ENCODE peak calls at places on chromosomes 1 and 21, in five cellular contexts. G, D, Q, I and V are unnamed samples.

GRCh38 chr1:164667010-164667409 is 108.0 kb downstream of the PBX1 start:
- DNase-seq in G (no peak), D (no peak), Q (no peak), I (no peak), V (no peak)

GRCh38 chr1:42420911-42421585 is 34.8 kb downstream of the ZMYND12 start:
- DNase-seq in G (no peak), D (peak; percentile 41), Q (no peak), I (peak; percentile 18), V (no peak)

GRCh38 chr1:182507685-182508084 is 57.7 kb downstream of the RGSL1 start:
- DNase-seq in G (no peak), D (no peak), Q (no peak), I (no peak), V (no peak)

GRCh38 chr1:14328687-14329086 is 269.8 kb upstream of the KAZN start:
- DNase-seq in G (no peak), D (peak; percentile 75), Q (no peak), I (no peak), V (no peak)

GRCh38 chr21:33458861-33459260 is 20.9 kb downstream of the TMEM50B start:
- DNase-seq in G (no peak), D (no peak), Q (no peak), I (no peak), V (no peak)

GRCh38 chr1:229303855-229304254 is 32.9 kb downstream of the RAB4A start:
- DNase-seq in G (no peak), D (no peak), Q (no peak), I (no peak), V (no peak)

GRCh38 chr1:94535879-94536278 is 5.7 kb downstream of the F3 start:
- DNase-seq in G (no peak), D (no peak), Q (no peak), I (no peak), V (no peak)

GRCh38 chr1:10170362-10170665 is 40.1 kb upstream of the KIF1B start:
- DNase-seq in G (no peak), D (peak; percentile 88), Q (no peak), I (no peak), V (no peak)

GRCh38 chr1:206851611-206852010 is 13.8 kb upstream of the IL20 start:
- DNase-seq in G (no peak), D (no peak), Q (no peak), I (no peak), V (no peak)

GRCh38 chr21:46109251-46110221 is 11.6 kb downstream of the COL6A2 start:
- DNase-seq in G (no peak), D (no peak), Q (no peak), I (peak; percentile 14), V (peak; percentile 8)
- H3K9me3 ChIP-seq in G (peaks cover 5% of the 10 kb centered on the region), D (no peaks in the 10 kb centered on the region), Q (peaks cover 12% of the 10 kb centered on the region), I (peaks cover 19% of the 10 kb centered on the region), V (peaks cover 3% of the 10 kb centered on the region)

DNA sequence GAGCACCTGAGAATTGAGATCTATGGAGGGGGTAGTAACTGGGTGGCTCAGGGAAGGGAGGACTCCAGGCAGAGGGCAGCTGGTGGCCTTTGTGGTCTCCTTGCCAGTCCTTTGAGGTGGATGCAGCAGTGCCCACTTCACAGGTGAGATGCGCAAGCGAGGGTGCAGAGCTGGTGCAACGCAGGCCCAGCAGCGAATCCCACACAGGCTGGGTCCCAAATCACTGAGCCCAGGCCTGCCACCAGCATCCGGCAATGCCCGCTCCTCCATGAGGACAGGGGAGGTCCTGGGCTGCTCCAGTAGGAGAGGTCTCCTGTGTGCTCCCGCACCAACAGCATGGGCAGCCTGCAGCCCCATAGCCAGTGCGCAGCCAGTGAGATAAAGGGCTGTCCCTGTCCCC is 318.0 kb downstream of the PCP4 start:
- DNase-seq in G (no peak), D (no peak), Q (no peak), I (no peak), V (no peak)
- H3K9me3 ChIP-seq in G (no peaks in the 10 kb centered on the region), D (peaks cover 27% of the 10 kb centered on the region), Q (peaks cover 38% of the 10 kb centered on the region), I (no peaks in the 10 kb centered on the region), V (peaks cover 3% of the 10 kb centered on the region)

DNA sequence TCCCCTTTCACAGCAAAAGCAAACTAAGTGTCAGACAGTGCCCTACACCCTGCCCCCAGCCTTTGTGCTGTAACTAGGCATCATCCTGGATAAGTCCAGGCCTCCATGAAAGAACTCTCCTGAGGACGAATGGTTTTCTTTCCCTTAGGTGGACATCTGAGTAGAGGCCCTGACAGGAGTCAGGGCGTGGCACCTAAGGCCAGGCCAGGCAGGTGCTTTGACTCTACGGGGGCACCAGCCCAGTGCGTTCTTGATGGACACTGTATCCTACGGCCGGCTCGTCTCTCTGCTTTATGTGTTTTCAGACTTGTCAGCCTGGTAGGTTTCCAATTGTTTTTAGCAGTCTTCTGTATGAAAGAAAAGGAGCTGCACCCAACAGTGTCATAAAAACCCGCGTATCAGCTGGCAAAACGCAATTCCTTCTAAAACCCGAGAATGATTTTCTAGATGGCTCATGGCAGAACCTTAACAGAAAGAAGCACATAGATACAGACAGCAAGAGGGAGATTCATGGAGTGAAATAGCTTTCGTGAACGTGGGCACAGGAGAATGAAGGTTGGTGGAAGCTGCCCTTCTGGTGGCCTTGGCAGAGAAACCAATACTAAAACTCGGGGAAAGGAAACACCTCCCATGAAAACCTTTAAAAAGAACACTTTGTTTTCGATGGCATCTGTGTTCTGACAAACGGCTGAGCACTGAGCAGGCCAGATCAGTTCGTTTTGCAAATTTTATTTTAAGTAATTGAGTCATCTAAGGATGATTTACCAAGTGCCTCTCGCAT is 51.7 kb upstream of the AJAP1 start:
- DNase-seq in G (no peak), D (no peak), Q (no peak), I (no peak), V (no peak)
- H3K9me3 ChIP-seq in G (no peaks in the 10 kb centered on the region), D (peaks cover 4% of the 10 kb centered on the region), Q (no peaks in the 10 kb centered on the region), I (no peaks in the 10 kb centered on the region), V (no peaks in the 10 kb centered on the region)

DNA sequence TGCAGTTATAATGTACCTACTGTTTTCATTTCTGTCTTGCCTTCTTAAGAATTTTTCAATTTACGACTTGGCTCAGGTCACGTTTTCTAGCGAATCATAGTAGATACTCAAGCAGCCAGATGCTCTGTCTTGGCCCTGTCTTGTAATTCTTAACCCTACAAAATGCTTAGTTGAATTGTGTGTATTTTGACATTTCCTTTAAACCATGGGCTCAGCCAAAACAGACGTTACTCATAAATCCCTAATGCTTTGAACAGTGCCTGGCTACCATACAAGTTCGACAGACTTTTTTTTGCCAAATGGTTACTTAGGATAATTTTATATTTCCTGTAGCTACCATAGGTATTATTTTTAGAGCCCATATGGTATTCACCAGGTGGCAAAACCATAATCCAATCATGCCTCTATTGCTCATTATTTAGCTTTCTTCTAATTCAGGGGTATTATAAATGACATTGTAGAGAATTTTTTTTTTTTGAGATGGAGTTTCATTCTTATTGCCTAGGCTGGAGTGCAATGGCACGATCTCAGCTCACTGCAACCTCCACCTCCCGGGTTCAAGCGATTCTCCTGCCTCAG is 54.3 kb downstream of the KCNK1 start:
- DNase-seq in G (no peak), D (peak; percentile 35), Q (no peak), I (no peak), V (no peak)
- H3K9me3 ChIP-seq in G (no peaks in the 10 kb centered on the region), D (no peaks in the 10 kb centered on the region), Q (no peaks in the 10 kb centered on the region), I (no peaks in the 10 kb centered on the region), V (no peaks in the 10 kb centered on the region)

GRCh38 chr1:2941040-2941439 is 80.2 kb upstream of the ACTRT2 start:
- DNase-seq in G (no peak), D (no peak), Q (no peak), I (no peak), V (no peak)

GRCh38 chr1:2941907-2942306 is 79.4 kb upstream of the ACTRT2 start:
- DNase-seq in G (no peak), D (no peak), Q (no peak), I (no peak), V (no peak)

GRCh38 chr1:2940178-2940577 is 81.1 kb upstream of the ACTRT2 start:
- DNase-seq in G (no peak), D (no peak), Q (no peak), I (no peak), V (no peak)

GRCh38 chr1:2943686-2944260 is 77.5 kb upstream of the ACTRT2 start:
- DNase-seq in G (no peak), D (no peak), Q (no peak), I (no peak), V (no peak)

DNA sequence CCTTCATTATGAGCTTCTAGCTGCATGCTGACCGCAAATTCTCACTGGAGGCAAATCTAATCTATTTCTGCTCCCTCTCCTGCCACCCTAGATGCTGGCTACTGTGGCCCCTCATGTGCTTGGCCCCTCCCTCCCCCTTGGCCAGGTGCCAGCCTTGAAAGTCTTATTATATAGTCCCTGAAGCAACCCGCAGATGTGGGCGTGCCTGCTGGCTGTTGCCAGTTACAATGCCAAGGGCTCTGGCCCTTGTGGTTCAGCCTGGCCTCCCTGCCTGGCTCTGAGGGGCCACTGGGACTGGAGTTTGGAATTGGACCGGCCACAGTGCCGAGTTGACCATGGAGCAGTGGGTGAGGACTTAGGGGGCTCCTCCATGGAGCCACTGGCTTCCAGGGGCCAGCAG is 78.9 kb upstream of the ACTRT2 start:
- DNase-seq in G (no peak), D (no peak), Q (no peak), I (no peak), V (no peak)
- H3K9me3 ChIP-seq in G (no peaks in the 10 kb centered on the region), D (no peaks in the 10 kb centered on the region), Q (peaks cover 7% of the 10 kb centered on the region), I (peaks cover 16% of the 10 kb centered on the region), V (no peaks in the 10 kb centered on the region)

GRCh38 chr1:184759651-184760050 is 5.0 kb upstream of the EDEM3 start:
- DNase-seq in G (no peak), D (no peak), Q (no peak), I (no peak), V (no peak)
- H3K9me3 ChIP-seq in G (no peaks in the 10 kb centered on the region), D (no peaks in the 10 kb centered on the region), Q (no peaks in the 10 kb centered on the region), I (no peaks in the 10 kb centered on the region), V (no peaks in the 10 kb centered on the region)

GRCh38 chr21:10641107-10641506 is 119.7 kb downstream of the TPTE start:
- DNase-seq in G (no peak), D (no peak), Q (no peak), I (no peak), V (no peak)
- H3K9me3 ChIP-seq in G (peaks cover 23% of the 10 kb centered on the region), D (peaks cover 48% of the 10 kb centered on the region), Q (peaks cover 54% of the 10 kb centered on the region), I (peaks cover 38% of the 10 kb centered on the region), V (peaks cover 6% of the 10 kb centered on the region)

GRCh38 chr1:2957329-2957728 is 63.9 kb upstream of the ACTRT2 start:
- DNase-seq in G (no peak), D (no peak), Q (no peak), I (no peak), V (no peak)
- H3K9me3 ChIP-seq in G (peaks cover 4% of the 10 kb centered on the region), D (peaks cover 17% of the 10 kb centered on the region), Q (peaks cover 15% of the 10 kb centered on the region), I (peaks cover 53% of the 10 kb centered on the region), V (peaks cover 2% of the 10 kb centered on the region)

DNA sequence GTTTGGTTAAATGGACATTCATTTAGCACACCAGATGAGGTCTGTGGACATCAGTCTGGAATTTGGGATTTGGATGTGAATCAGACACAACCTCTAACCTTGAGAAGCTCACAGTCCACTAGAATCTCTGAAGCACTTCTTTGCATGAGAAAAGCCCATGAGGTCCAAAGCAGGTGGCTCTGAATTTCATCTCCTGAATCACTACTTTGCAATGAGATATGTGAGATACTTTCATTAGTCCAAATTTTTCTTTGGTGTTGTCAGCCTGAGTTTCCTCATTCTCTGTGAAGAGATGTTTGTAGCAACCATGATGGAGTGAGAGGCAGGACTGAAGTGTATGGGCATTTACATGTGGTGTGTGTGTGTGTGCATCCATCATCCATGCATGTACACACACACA is 16.5 kb upstream of the LCE2D start:
- DNase-seq in G (no peak), D (no peak), Q (no peak), I (no peak), V (no peak)
- H3K9me3 ChIP-seq in G (no peaks in the 10 kb centered on the region), D (no peaks in the 10 kb centered on the region), Q (no peaks in the 10 kb centered on the region), I (no peaks in the 10 kb centered on the region), V (no peaks in the 10 kb centered on the region)